ENCODE peak calls at places on chromosomes 13 and 19, in four cellular contexts. B is K562, A is A549, I is GM12878. D is an unnamed sample.

GRCh38 chr13:28659611-28659970 is 661 bp downstream of the POMP start:
- DNase-seq in B (no peak), A (no peak), I (no peak), D (no peak)

GRCh38 chr19:6108721-6109633 is 1.3 kb downstream of the RFX2 start:
- DNase-seq in B (peak; percentile 37), A (no peak), I (no peak), D (peak; percentile 64)

GRCh38 chr13:24512208-24513068 is at the start of gene PARP4:
- DNase-seq in B (peak; percentile 76), A (peak; percentile 53), I (peak; percentile 34), D (peak; percentile 91)

GRCh38 chr13:33634526-33635111 is 183.3 kb upstream of the RFC3 start:
- DNase-seq in B (no peak), A (no peak), I (no peak), D (peak; percentile 11)

GRCh38 chr13:75222031-75222430 is 259.9 kb downstream of the TBC1D4 start:
- DNase-seq in B (no peak), A (no peak), I (no peak), D (no peak)

GRCh38 chr19:1259873-1260748 is 9.0 kb upstream of the CIRBP start:
- DNase-seq in B (no peak), A (no peak), I (no peak), D (no peak)

GRCh38 chr13:113115363-113116205 is 7.0 kb upstream of the F10 start:
- DNase-seq in B (no peak), A (no peak), I (no peak), D (no peak)

GRCh38 chr13:19156013-19156825 is 25.4 kb downstream of the TUBA3C start:
- DNase-seq in B (no peak), A (no peak), I (no peak), D (no peak)

GRCh38 chr19:5623397-5624153 is 692 bp downstream of the SAFB start:
- DNase-seq in B (peak; percentile 47), A (no peak), I (no peak), D (no peak)

GRCh38 chr19:53532362-53532761 is 5.6 kb upstream of the ZNF331 start:
- DNase-seq in B (no peak), A (no peak), I (no peak), D (no peak)

GRCh38 chr19:23800868-23801267 is 42.2 kb upstream of the ZNF681 start:
- DNase-seq in B (no peak), A (no peak), I (no peak), D (no peak)

GRCh38 chr13:78299832-78300623 is 303.3 kb downstream of the POU4F1 start:
- DNase-seq in B (no peak), A (no peak), I (no peak), D (no peak)

GRCh38 chr19:35756373-35757230 is at the start of gene HSPB6:
- DNase-seq in B (no peak), A (no peak), I (no peak), D (peak; percentile 70)

GRCh38 chr13:63288576-63288975 is 1872.9 kb upstream of the PCDH20 start:
- DNase-seq in B (no peak), A (no peak), I (no peak), D (no peak)

GRCh38 chr13:44198826-44199225 is 174.8 kb upstream of the SERP2 start:
- DNase-seq in B (no peak), A (no peak), I (no peak), D (no peak)

GRCh38 chr13:34720618-34721017 is 221.5 kb upstream of the NBEA start:
- DNase-seq in B (no peak), A (no peak), I (no peak), D (no peak)

DNA sequence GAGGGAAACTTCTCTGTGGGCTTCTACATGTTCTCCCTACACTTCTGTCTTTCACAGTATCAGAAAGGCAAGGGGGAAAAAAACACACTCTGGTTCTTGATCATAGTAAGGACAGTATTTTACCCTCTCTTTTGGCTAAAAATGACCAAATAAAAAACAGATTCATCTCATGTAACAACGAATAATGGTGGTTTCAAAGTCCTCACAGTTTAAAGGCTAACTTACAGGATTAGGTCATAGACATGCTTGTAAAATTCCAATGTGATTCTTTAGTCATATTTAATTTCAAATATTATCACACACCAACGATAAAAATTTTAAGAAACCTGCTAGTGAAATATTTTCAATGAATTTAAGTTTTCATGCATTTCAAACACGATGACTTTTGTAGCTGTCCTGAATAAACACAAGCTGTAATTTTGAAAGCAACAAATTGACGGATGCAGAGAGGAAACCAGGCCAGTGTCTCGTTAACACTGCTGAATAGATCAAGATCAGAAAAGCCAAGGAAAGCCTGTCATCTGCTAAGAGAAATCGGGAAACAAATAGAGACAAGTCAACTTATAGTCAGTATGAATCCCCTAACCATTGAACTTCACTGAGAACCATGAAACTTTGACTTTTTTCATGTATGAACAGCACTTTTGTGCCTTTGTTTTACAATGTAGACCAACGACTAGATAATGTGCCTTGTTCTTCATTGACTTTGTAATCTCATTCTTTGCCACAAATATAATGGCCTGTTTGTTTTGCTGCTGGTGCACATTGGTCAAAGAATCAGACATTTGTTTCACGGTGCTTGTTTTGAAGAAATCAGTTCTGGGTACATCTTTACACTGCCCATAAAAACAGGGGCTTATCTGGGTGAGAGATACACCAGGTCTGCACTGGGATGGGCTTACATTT is 22.0 kb downstream of the MBNL2 start:
- DNase-seq in B (no peak), A (no peak), I (no peak), D (no peak)
- TF ChIP-seq REST in B (no peak), A (peak; percentile 38), I (no peak), D (no peak)

GRCh38 chr19:51593969-51594773 is 23.1 kb downstream of the ZNF175 start:
- DNase-seq in B (peak; percentile 97), A (peak; percentile 96), I (peak; percentile 89), D (peak; percentile 99)
- H3K27ac ChIP-seq in B (peak overlapping the region; percentile 53), A (peak overlapping the region; percentile 82), I (peak overlapping the region; percentile 60), D (no peak overlapping the region)

GRCh38 chr19:7679017-7679720 is 1.5 kb upstream of the TRAPPC5 start:
- DNase-seq in B (peak; percentile 34), A (no peak), I (no peak), D (no peak)

GRCh38 chr19:7676854-7677253 is at the start of gene MCEMP1:
- DNase-seq in B (no peak), A (no peak), I (no peak), D (no peak)

GRCh38 chr19:7677664-7678311 is 898 bp downstream of the MCEMP1 start:
- DNase-seq in B (no peak), A (no peak), I (no peak), D (no peak)

GRCh38 chr19:7673995-7674667 is 2.8 kb upstream of the MCEMP1 start:
- DNase-seq in B (peak; percentile 86), A (peak; percentile 47), I (no peak), D (peak; percentile 87)

DNA sequence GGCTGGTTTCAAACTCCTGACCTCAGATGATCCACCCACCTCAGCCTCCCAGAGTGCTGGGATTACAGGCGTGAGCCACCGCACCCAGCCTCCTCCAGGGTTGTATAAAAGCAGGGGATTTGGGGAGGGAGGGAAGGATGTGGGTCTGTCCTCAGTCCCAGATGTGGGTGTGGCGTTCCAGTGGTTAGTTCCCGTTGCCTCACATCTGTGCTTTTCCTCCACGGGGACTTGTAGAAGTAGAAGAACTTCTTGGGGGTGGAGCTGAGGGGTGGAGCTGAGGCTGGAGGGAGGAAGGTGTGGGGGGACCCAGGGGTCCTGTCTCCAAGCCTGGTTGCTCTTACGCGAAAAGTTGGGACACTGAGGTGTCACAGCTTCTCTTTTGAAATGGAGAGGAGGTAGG is 514 bp upstream of the MCEMP1 start:
- DNase-seq in B (no peak), A (no peak), I (no peak), D (no peak)
- TF ChIP-seq JUNB in B (no peak), A (no peak), I (no peak), D (no peak)

GRCh38 chr19:31387662-31388175 is 38.5 kb upstream of the TSHZ3 start:
- DNase-seq in B (no peak), A (no peak), I (no peak), D (no peak)

GRCh38 chr19:31383553-31383952 is 34.3 kb upstream of the TSHZ3 start:
- DNase-seq in B (no peak), A (no peak), I (no peak), D (no peak)

GRCh38 chr19:31386806-31387205 is 37.6 kb upstream of the TSHZ3 start:
- DNase-seq in B (no peak), A (no peak), I (no peak), D (no peak)

GRCh38 chr19:31389874-31390273 is 40.6 kb upstream of the TSHZ3 start:
- DNase-seq in B (no peak), A (no peak), I (no peak), D (no peak)

DNA sequence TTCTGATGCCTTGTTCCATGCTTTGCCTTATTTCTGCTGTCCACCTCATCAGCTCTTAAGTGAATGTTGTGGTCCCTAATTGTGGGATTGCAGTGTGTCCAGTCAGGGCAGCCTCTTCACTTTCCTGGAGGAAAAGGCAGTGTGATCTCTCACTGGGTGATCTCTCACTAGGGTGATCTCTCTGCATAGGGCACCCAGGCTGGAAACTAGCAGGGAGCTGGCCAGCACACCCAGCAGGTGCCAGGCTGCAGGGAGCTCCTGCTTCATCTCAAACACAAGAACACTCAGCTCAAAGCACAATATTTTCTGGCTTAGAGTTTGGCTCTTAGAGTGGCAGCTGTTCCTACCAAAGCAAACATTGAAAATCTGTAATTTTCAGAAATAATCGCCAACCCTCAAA is 36.5 kb upstream of the TSHZ3 start:
- DNase-seq in B (no peak), A (no peak), I (no peak), D (no peak)
- TF ChIP-seq REST in B (no peak), A (no peak), I (no peak), D (no peak)

DNA sequence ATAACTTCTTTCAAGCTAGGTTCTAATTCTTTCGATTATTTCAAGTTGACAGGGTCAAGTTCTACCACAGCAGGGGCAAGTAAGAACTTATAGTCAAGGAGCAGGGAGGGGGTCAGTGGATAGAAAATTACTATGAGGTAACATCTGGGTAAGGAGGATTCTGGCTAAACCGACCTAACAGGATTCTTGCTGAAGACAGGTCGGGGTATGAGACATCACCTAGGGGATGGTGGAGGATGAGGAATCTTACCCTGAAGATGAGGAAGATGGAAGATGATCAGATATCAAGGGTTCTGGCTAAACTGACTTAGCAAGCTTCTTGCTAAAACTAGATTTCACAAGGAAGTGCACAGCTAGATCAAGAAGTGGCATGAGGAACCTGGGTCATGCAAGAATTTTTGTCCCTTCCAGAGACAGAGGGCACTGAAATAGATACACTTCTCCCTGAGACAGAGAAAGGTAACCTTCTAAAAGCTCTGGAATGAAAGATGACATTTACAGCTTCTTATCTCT is 9.4 kb upstream of the METTL21C start:
- DNase-seq in B (no peak), A (no peak), I (no peak), D (no peak)
- H3K27ac ChIP-seq in B (no peak overlapping the region), A (no peak overlapping the region), I (no peak overlapping the region), D (no peak overlapping the region)

DNA sequence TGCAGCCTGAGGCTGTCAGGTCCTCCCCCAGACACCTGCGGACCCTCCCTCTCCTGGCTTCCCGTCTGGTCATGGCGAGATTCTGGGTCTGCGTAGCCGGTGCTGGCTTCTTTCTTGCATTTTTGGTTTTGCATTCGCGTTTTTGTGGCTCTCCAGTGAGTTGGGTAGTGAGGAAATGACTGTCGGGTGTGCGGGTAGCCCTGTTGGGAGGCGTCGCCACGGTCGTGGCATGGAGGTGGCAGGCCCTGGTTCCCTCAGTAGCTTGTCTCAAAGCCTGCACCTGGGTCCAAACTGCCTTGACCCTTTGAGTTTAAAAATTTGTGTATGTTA is 278 bp downstream of the NHLRC3 start:
- DNase-seq in B (no peak), A (no peak), I (no peak), D (no peak)
- TF ChIP-seq JUNB in B (no peak), A (no peak), I (no peak), D (no peak)

GRCh38 chr19:10501971-10502523 is 1.1 kb downstream of the KEAP1 start:
- DNase-seq in B (no peak), A (peak; percentile 65), I (no peak), D (peak; percentile 58)
- TF ChIP-seq REST in B (no peak), A (no peak), I (no peak), D (no peak)